ENCODE peak calls at places on chromosomes 16 and 17, in ten cellular contexts. One of them, this sample, is unnamed.

GRCh38 chr16:229731-230281 is 557 bp upstream of the LUC7L start:
- DNase-seq in DMS53: peak; percentile 48
- DNase-seq in H54: no peak
- DNase-seq in gastrocnemius medialis: no peak
- DNase-seq in activated naive CD4-positive, alpha-beta T cell treated with Interleukin-2 at 50 U/mL for 16 hours: no peak
- DNase-seq in memory B cell: no peak
- DNase-seq in cardiac fibroblast: no peak
- DNase-seq in AG08395: no peak
- DNase-seq in fibroblast of the aortic adventitia: no peak
- DNase-seq in T-helper 9 cell: no peak
- DNase-seq in this sample: no peak

GRCh38 chr16:58488531-58488930 is 11.4 kb upstream of the NDRG4 start:
- DNase-seq in DMS53: no peak
- DNase-seq in H54: no peak
- DNase-seq in gastrocnemius medialis: no peak
- DNase-seq in activated naive CD4-positive, alpha-beta T cell treated with Interleukin-2 at 50 U/mL for 16 hours: no peak
- DNase-seq in memory B cell: no peak
- DNase-seq in cardiac fibroblast: no peak
- DNase-seq in AG08395: no peak
- DNase-seq in fibroblast of the aortic adventitia: no peak
- DNase-seq in T-helper 9 cell: no peak
- DNase-seq in this sample: no peak

GRCh38 chr16:53043986-53044571 is 8.6 kb downstream of the CHD9NB start:
- DNase-seq in DMS53: no peak
- DNase-seq in H54: no peak
- DNase-seq in gastrocnemius medialis: no peak
- DNase-seq in activated naive CD4-positive, alpha-beta T cell treated with Interleukin-2 at 50 U/mL for 16 hours: no peak
- DNase-seq in memory B cell: no peak
- DNase-seq in cardiac fibroblast: no peak
- DNase-seq in AG08395: no peak
- DNase-seq in fibroblast of the aortic adventitia: no peak
- DNase-seq in T-helper 9 cell: no peak
- DNase-seq in this sample: no peak

GRCh38 chr16:66640724-66641314 is 36.3 kb downstream of the CMTM3 start:
- DNase-seq in DMS53: no peak
- DNase-seq in H54: no peak
- DNase-seq in gastrocnemius medialis: no peak
- DNase-seq in activated naive CD4-positive, alpha-beta T cell treated with Interleukin-2 at 50 U/mL for 16 hours: no peak
- DNase-seq in memory B cell: no peak
- DNase-seq in cardiac fibroblast: no peak
- DNase-seq in AG08395: no peak
- DNase-seq in fibroblast of the aortic adventitia: no peak
- DNase-seq in T-helper 9 cell: no peak
- DNase-seq in this sample: no peak

GRCh38 chr16:74709477-74709877 is 8.8 kb upstream of the MLKL start:
- DNase-seq in DMS53: peak; percentile 78
- DNase-seq in H54: peak; percentile 59
- DNase-seq in gastrocnemius medialis: peak; percentile 56
- DNase-seq in activated naive CD4-positive, alpha-beta T cell treated with Interleukin-2 at 50 U/mL for 16 hours: peak; percentile 84
- DNase-seq in memory B cell: peak; percentile 82
- DNase-seq in cardiac fibroblast: peak; percentile 81
- DNase-seq in AG08395: peak; percentile 82
- DNase-seq in fibroblast of the aortic adventitia: peak; percentile 78
- DNase-seq in T-helper 9 cell: peak; percentile 81
- DNase-seq in this sample: peak; percentile 87

GRCh38 chr16:27352026-27352425 is 38.3 kb downstream of the IL4R start:
- DNase-seq in DMS53: no peak
- DNase-seq in H54: no peak
- DNase-seq in gastrocnemius medialis: no peak
- DNase-seq in activated naive CD4-positive, alpha-beta T cell treated with Interleukin-2 at 50 U/mL for 16 hours: no peak
- DNase-seq in memory B cell: no peak
- DNase-seq in cardiac fibroblast: no peak
- DNase-seq in AG08395: no peak
- DNase-seq in fibroblast of the aortic adventitia: no peak
- DNase-seq in T-helper 9 cell: no peak
- DNase-seq in this sample: no peak

GRCh38 chr17:60506312-60506711 is 19.7 kb downstream of the APPBP2 start:
- DNase-seq in DMS53: peak; percentile 11
- DNase-seq in H54: peak; percentile 87
- DNase-seq in gastrocnemius medialis: no peak
- DNase-seq in activated naive CD4-positive, alpha-beta T cell treated with Interleukin-2 at 50 U/mL for 16 hours: no peak
- DNase-seq in memory B cell: no peak
- DNase-seq in cardiac fibroblast: peak; percentile 59
- DNase-seq in AG08395: peak; percentile 62
- DNase-seq in fibroblast of the aortic adventitia: peak; percentile 55
- DNase-seq in T-helper 9 cell: no peak
- DNase-seq in this sample: peak; percentile 32

GRCh38 chr16:58970775-58971174 is 236.7 kb upstream of the GOT2 start:
- DNase-seq in DMS53: no peak
- DNase-seq in H54: no peak
- DNase-seq in gastrocnemius medialis: no peak
- DNase-seq in activated naive CD4-positive, alpha-beta T cell treated with Interleukin-2 at 50 U/mL for 16 hours: no peak
- DNase-seq in memory B cell: no peak
- DNase-seq in cardiac fibroblast: no peak
- DNase-seq in AG08395: peak; percentile 18
- DNase-seq in fibroblast of the aortic adventitia: no peak
- DNase-seq in T-helper 9 cell: no peak
- DNase-seq in this sample: peak; percentile 39

GRCh38 chr16:85611455-85612190 is 1.5 kb upstream of the GSE1 start:
- DNase-seq in DMS53: peak; percentile 92
- DNase-seq in H54: peak; percentile 83
- DNase-seq in gastrocnemius medialis: peak; percentile 91
- DNase-seq in activated naive CD4-positive, alpha-beta T cell treated with Interleukin-2 at 50 U/mL for 16 hours: peak; percentile 59
- DNase-seq in memory B cell: peak; percentile 46
- DNase-seq in cardiac fibroblast: peak; percentile 81
- DNase-seq in AG08395: peak; percentile 86
- DNase-seq in fibroblast of the aortic adventitia: peak; percentile 74
- DNase-seq in T-helper 9 cell: peak; percentile 37
- DNase-seq in this sample: peak; percentile 93

GRCh38 chr17:8002646-8003593 is 505 bp downstream of the GUCY2D start:
- DNase-seq in DMS53: no peak
- DNase-seq in H54: no peak
- DNase-seq in gastrocnemius medialis: no peak
- DNase-seq in activated naive CD4-positive, alpha-beta T cell treated with Interleukin-2 at 50 U/mL for 16 hours: no peak
- DNase-seq in memory B cell: no peak
- DNase-seq in cardiac fibroblast: no peak
- DNase-seq in AG08395: no peak
- DNase-seq in fibroblast of the aortic adventitia: no peak
- DNase-seq in T-helper 9 cell: no peak
- DNase-seq in this sample: peak; percentile 56

This sample was measured in AG20443.